ENCODE peak calls at places on chromosomes 1 and 21, in four cellular contexts. U is GM12878, M is H1, P is HepG2. J is an unnamed sample. For H3K27me3 and H3K36me3, the result is how much of the 10 kb centered on the place peaks cover.

GRCh38 chr1:110083453-110084225 is 13.2 kb upstream of the ALX3 start:
- DNase-seq in P (no peak), U (no peak), M (no peak), J (no peak)

GRCh38 chr1:202599669-202600431 is 110.4 kb downstream of the SYT2 start:
- DNase-seq in M (peak), P (peak), U (no peak), J (peak)

GRCh38 chr1:114032271-114033218 is 53.3 kb downstream of the OLFML3 start:
- DNase-seq in U (no peak), P (no peak), M (peak), J (no peak)

GRCh38 chr21:32143222-32143939 is 135.5 kb downstream of the MIS18A start:
- DNase-seq in M (peak), P (no peak), U (no peak), J (no peak)

GRCh38 chr1:92870591-92870990 is 38.8 kb downstream of the RPL5 start:
- DNase-seq in M (no peak), P (no peak), U (no peak), J (no peak)

GRCh38 chr1:66371233-66372005 is 162.5 kb upstream of the SGIP1 start:
- DNase-seq in P (no peak), U (no peak), M (no peak), J (no peak)

GRCh38 chr1:16076003-16076870 is 2.8 kb upstream of the FAM131C start:
- DNase-seq in P (no peak), M (no peak), U (no peak), J (no peak)

GRCh38 chr1:205391386-205391785 is 30.5 kb downstream of the LEMD1 start:
- DNase-seq in M (no peak), U (no peak), P (peak), J (no peak)

GRCh38 chr1:223531742-223532341 is 133.7 kb downstream of the CAPN8 start:
- DNase-seq in P (peak), U (no peak), M (peak), J (peak)

GRCh38 chr1:87337606-87338005 is 8.9 kb downstream of the LMO4 start:
- DNase-seq in M (no peak), P (no peak), U (no peak), J (no peak)

GRCh38 chr21:35075546-35075945 is 26.4 kb upstream of the RUNX1 start:
- DNase-seq in P (no peak), U (no peak), M (no peak), J (no peak)

GRCh38 chr1:236156512-236157208 is 14.3 kb downstream of the GPR137B start:
- DNase-seq in U (peak), M (no peak), P (no peak), J (no peak)

GRCh38 chr21:14572206-14572780 is 26.2 kb upstream of the SAMSN1 start:
- DNase-seq in U (no peak), P (no peak), M (no peak), J (no peak)

GRCh38 chr1:95562230-95562629 is 328.2 kb downstream of the RWDD3 start:
- DNase-seq in U (no peak), P (no peak), M (no peak), J (no peak)

GRCh38 chr1:17617787-17618557 is 78.5 kb downstream of the ARHGEF10L start:
- DNase-seq in M (no peak), P (no peak), U (no peak), J (no peak)

GRCh38 chr1:246722720-246723119 is 1.5 kb upstream of the SCCPDH start:
- DNase-seq in U (no peak), M (no peak), P (no peak), J (no peak)

GRCh38 chr1:156657161-156657970 is 15.4 kb downstream of the BCAN start:
- DNase-seq in M (peak), P (no peak), U (no peak), J (no peak)

GRCh38 chr1:203051841-203052324 is 25.6 kb downstream of the PPFIA4 start:
- DNase-seq in P (no peak), U (no peak), M (no peak), J (no peak)

GRCh38 chr1:3422638-3423037 is 31.8 kb upstream of the ARHGEF16 start:
- DNase-seq in U (no peak), P (no peak), M (no peak), J (no peak)
- H3K27me3 ChIP-seq in U (under half), P (under half), M (under half), J (under half)

GRCh38 chr1:20735581-20736111 is 3.1 kb upstream of the SH2D5 start:
- DNase-seq in P (no peak), M (no peak), U (no peak), J (no peak)

GRCh38 chr1:20733361-20733975 is 965 bp upstream of the SH2D5 start:
- DNase-seq in P (no peak), M (no peak), U (no peak), J (no peak)

GRCh38 chr1:20742671-20743070 is 10.2 kb upstream of the SH2D5 start:
- DNase-seq in M (no peak), U (no peak), P (no peak), J (no peak)

GRCh38 chr1:20739225-20739624 is 6.7 kb upstream of the SH2D5 start:
- DNase-seq in P (no peak), U (no peak), M (no peak), J (no peak)
- H3K36me3 ChIP-seq in P (under half), U (under half), M (under half), J (under half)

GRCh38 chr21:37220433-37220980 is 46.6 kb downstream of the VPS26C start:
- DNase-seq in P (peak), M (no peak), U (no peak), J (peak)
- TF ChIP-seq SUZ12 in P (no peak), M (no peak), U (no peak), J (no peak)

GRCh38 chr1:228464487-228464983 is 22.6 kb upstream of the RNF187 start:
- DNase-seq in U (no peak), M (peak), P (no peak), J (no peak)

GRCh38 chr1:228463009-228463558 is 24.1 kb upstream of the RNF187 start:
- DNase-seq in P (no peak), M (no peak), U (no peak), J (no peak)

GRCh38 chr1:228463559-228464455 is 23.4 kb upstream of the RNF187 start:
- DNase-seq in U (no peak), P (no peak), M (peak), J (no peak)

GRCh38 chr1:228460830-228461229 is 26.4 kb upstream of the RNF187 start:
- DNase-seq in P (no peak), U (no peak), M (no peak), J (no peak)

GRCh38 chr1:228462560-228462959 is 24.6 kb upstream of the RNF187 start:
- DNase-seq in M (no peak), U (no peak), P (no peak), J (no peak)
- H3K27me3 ChIP-seq in M (under half), U (under half), P (under half), J (under half)

GRCh38 chr1:154835531-154836285 is 34.4 kb downstream of the KCNN3 start:
- DNase-seq in U (no peak), M (no peak), P (no peak), J (no peak)
- H3K36me3 ChIP-seq in U (under half), M (under half), P (under half), J (under half)

GRCh38 chr1:90370696-90371095 is 346.4 kb downstream of the BARHL2 start:
- DNase-seq in M (no peak), P (no peak), U (no peak), J (no peak)
- TF ChIP-seq SUZ12 in M (no peak), P (no peak), U (no peak), J (no peak)

DNA sequence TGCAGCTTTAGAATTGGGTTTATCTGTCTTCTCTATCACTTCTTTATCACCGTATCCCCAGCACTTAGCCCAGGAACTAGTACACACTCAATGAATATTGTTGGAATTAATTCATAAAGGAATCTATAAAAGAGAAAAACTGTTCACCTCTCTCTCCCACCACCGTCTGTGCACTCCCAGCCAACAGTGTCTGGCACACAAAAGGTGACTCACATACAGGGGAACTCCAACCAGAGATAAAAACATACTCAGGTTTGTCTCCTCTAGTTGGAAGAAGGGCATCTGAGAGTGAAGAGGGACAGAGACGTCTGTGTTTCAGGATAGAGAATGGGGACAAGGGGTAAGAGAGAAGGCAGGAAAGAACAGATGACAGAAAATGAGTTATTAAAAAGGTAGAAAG is 10.0 kb downstream of the ITLN1 start:
- DNase-seq in P (no peak), M (no peak), U (no peak), J (no peak)
- H3K27me3 ChIP-seq in P (under half), M (under half), U (under half), J (under half)

DNA sequence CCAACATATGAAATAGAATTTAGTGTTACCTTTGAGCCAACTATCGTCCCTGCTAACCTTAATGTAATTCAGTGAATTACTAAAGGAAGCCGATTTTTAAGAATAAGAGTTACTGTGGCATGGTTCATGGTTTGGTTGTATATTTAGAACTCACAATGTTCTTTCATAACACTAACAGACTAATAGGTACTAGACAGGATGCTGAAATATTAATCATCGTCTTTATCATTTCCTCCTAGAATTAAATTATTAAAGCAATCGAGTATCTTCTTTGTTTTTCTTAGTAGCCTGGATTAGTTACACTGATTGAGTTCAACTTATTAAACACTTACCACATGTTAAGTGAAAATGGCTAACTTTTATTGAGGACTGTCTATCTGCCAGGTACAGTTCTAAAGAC is 47.7 kb downstream of the TARBP1 start:
- DNase-seq in P (no peak), M (no peak), U (no peak), J (no peak)
- H3K36me3 ChIP-seq in P (half or more), M (under half), U (under half), J (under half)